ENCODE peak calls at places on chromosomes 12 and 14, in nine cellular contexts. J, C, I, W, U, S, R, V and A are unnamed samples.

GRCh38 chr12:5305861-5306545 is 125.9 kb upstream of the NTF3 start:
- DNase-seq in U (no peak), C (no peak), W (no peak), I (no peak), R (no peak), J (no peak), V (peak; percentile 56), S (no peak), A (no peak)

GRCh38 chr14:22549981-22550670 is 38.9 kb downstream of the DAD1 start:
- DNase-seq in I (no peak), S (no peak), J (no peak), U (no peak), V (no peak), W (no peak), R (peak; percentile 81), C (no peak), A (no peak)

GRCh38 chr12:109760930-109761630 is 47.5 kb downstream of the FAM222A start:
- DNase-seq in U (peak; percentile 65), S (peak; percentile 21), J (no peak), W (no peak), C (no peak), R (no peak), V (peak; percentile 26), I (no peak), A (no peak)

GRCh38 chr12:51326762-51327439 is 2.9 kb upstream of the BIN2 start:
- DNase-seq in U (no peak), C (no peak), R (peak; percentile 78), S (no peak), V (no peak), I (no peak), W (peak; percentile 46), J (peak; percentile 26), A (no peak)

GRCh38 chr14:24741871-24742270 is 107.9 kb upstream of the GZMB start:
- DNase-seq in V (no peak), R (peak; percentile 72), J (no peak), C (no peak), S (no peak), W (no peak), I (no peak), U (no peak), A (no peak)

GRCh38 chr12:130838284-130838950 is 633 bp downstream of the STX2 start:
- DNase-seq in U (no peak), J (peak; percentile 24), R (peak; percentile 15), C (peak; percentile 56), I (no peak), S (peak; percentile 58), W (peak; percentile 19), V (no peak), A (peak; percentile 71)

GRCh38 chr12:22625671-22626251 is 790 bp downstream of the ETNK1 start:
- DNase-seq in U (no peak), I (peak; percentile 14), R (peak; percentile 46), J (peak; percentile 16), C (peak; percentile 47), W (peak; percentile 46), V (peak; percentile 67), S (peak; percentile 67), A (no peak)

GRCh38 chr12:117162649-117163048 is 27.6 kb downstream of the FBXO21 start:
- DNase-seq in W (no peak), R (no peak), U (no peak), C (no peak), I (no peak), V (no peak), J (no peak), S (no peak), A (no peak)

GRCh38 chr14:103408491-103409155 is 23.4 kb downstream of the MARK3 start:
- DNase-seq in S (no peak), J (no peak), C (no peak), V (no peak), W (peak; percentile 75), R (peak; percentile 56), I (no peak), U (no peak), A (no peak)

GRCh38 chr12:6312529-6313325 is 2.2 kb downstream of the PLEKHG6 start:
- DNase-seq in R (no peak), J (no peak), I (no peak), U (no peak), W (no peak), S (peak; percentile 95), V (peak; percentile 86), C (no peak), A (peak; percentile 92)

GRCh38 chr12:131455581-131456110 is 255.2 kb upstream of the SFSWAP start:
- DNase-seq in C (no peak), U (no peak), V (no peak), R (no peak), I (no peak), J (no peak), S (no peak), W (no peak), A (no peak)

GRCh38 chr14:35331605-35332516 is 39.7 kb downstream of the PSMA6 start:
- DNase-seq in C (no peak), S (peak; percentile 72), I (no peak), W (peak; percentile 76), J (no peak), R (peak; percentile 69), V (peak; percentile 82), U (no peak), A (peak; percentile 88)

GRCh38 chr12:38547586-38547985 is 231.0 kb downstream of the ALG10B start:
- DNase-seq in C (no peak), J (no peak), V (no peak), W (no peak), S (no peak), R (no peak), U (no peak), I (no peak), A (no peak)

GRCh38 chr12:116361404-116362223 is 84.1 kb upstream of the MED13L start:
- DNase-seq in C (no peak), W (no peak), S (no peak), V (no peak), J (no peak), I (no peak), R (no peak), U (no peak), A (no peak)

GRCh38 chr14:75981426-75981825 is 369 bp downstream of the TGFB3 start:
- DNase-seq in J (no peak), R (peak; percentile 35), S (no peak), W (peak; percentile 44), I (no peak), V (peak; percentile 50), U (no peak), C (peak; percentile 32), A (peak; percentile 50)

GRCh38 chr12:63862187-63863107 is 17.9 kb downstream of the SRGAP1 start:
- DNase-seq in U (no peak), V (peak; percentile 83), R (peak; percentile 39), S (peak; percentile 69), C (no peak), W (peak; percentile 67), J (peak; percentile 37), I (no peak), A (peak; percentile 83)

GRCh38 chr14:73764406-73764805 is 50.2 kb upstream of the PNMA1 start:
- DNase-seq in I (no peak), V (no peak), U (no peak), S (no peak), R (no peak), C (no peak), W (no peak), J (no peak), A (no peak)

GRCh38 chr14:73761621-73762355 is 47.6 kb upstream of the PNMA1 start:
- DNase-seq in W (no peak), I (no peak), V (no peak), U (no peak), R (no peak), C (no peak), S (no peak), J (no peak), A (peak; percentile 68)

GRCh38 chr14:73764881-73765280 is 50.7 kb upstream of the PNMA1 start:
- DNase-seq in C (no peak), W (peak; percentile 80), J (peak; percentile 82), V (no peak), R (no peak), S (peak; percentile 76), U (no peak), I (peak; percentile 64), A (peak; percentile 81)

GRCh38 chr14:73762375-73762822 is 48.2 kb upstream of the PNMA1 start:
- DNase-seq in I (no peak), S (no peak), W (no peak), U (no peak), R (no peak), J (no peak), V (no peak), C (no peak), A (peak; percentile 69)

DNA sequence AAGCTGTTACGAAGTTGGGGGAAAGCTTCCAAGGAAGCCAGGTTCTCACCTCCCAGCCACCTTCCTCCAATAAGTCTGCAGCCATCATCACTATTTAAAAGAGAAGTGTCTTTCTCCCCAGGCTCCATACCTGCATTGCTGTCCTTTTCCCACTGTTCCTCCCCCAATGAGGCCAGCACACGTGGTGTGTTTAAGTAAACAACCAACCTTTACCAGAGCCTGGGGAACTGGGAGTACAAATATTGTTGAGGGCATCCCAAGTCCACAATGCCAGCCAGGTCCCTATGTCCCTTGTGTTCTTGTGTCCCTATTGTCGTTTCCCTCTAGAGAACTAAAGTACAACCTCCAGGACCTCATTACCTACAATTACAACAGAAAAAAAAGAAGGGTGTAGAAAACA is 49.2 kb upstream of the PNMA1 start:
- DNase-seq in J (no peak), R (no peak), U (no peak), W (no peak), I (no peak), C (no peak), S (peak; percentile 19), V (no peak), A (no peak)
- H3K4me1 ChIP-seq in J (peaks cover 41% of the 10 kb centered on the region), R (peaks cover 20% of the 10 kb centered on the region), U (peaks cover 82% of the 10 kb centered on the region), W (peaks cover 54% of the 10 kb centered on the region), I (peaks cover 93% of the 10 kb centered on the region), C (peaks cover 36% of the 10 kb centered on the region), S (peaks cover 37% of the 10 kb centered on the region), V (peaks cover 30% of the 10 kb centered on the region), A (peaks cover 70% of the 10 kb centered on the region)

DNA sequence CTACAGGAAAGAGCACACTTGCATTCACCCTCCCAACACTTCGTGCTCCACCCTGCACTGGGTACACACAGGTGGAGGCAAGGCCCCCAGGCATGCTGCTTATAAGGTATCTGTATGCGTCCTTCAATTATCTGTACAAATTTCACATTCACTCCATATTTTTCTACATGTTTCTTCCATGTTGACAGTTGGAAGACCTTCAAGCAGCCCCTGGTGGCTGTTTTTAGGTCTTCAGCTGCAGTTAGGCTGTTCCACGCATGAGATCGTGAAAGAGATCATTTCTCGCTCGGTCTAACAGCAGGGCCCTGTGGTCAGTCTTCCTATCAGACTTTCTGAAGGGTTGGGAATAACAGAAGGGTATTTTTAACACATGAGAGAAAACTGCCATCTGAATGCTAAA is 47.1 kb downstream of the PLXNC1 start:
- DNase-seq in U (no peak), C (no peak), R (no peak), V (no peak), W (no peak), I (no peak), J (no peak), S (no peak), A (no peak)
- TF ChIP-seq CTCF in U (no peak), C (no peak), R (peak; percentile 16), V (peak; percentile 33), W (no peak), I (no peak), J (no peak), S (no peak), A (no peak)

GRCh38 chr14:73241481-73242165 is 4.3 kb downstream of the PAPLN start:
- DNase-seq in C (no peak), I (no peak), W (no peak), R (no peak), S (peak; percentile 34), U (peak; percentile 74), V (no peak), J (no peak), A (no peak)
- H3K4me1 ChIP-seq in C (no peaks in the 10 kb centered on the region), I (peaks cover 47% of the 10 kb centered on the region), W (peaks cover 21% of the 10 kb centered on the region), R (peaks cover 11% of the 10 kb centered on the region), S (peaks cover 35% of the 10 kb centered on the region), U (peaks cover 68% of the 10 kb centered on the region), V (peaks cover 11% of the 10 kb centered on the region), J (peaks cover 23% of the 10 kb centered on the region), A (peaks cover 24% of the 10 kb centered on the region)

GRCh38 chr12:121600702-121601336 is 20.0 kb upstream of the KDM2B start:
- DNase-seq in J (no peak), S (peak; percentile 76), V (peak; percentile 97), I (no peak), U (no peak), W (no peak), C (no peak), R (no peak), A (peak; percentile 56)
- TF ChIP-seq CTCF in J (no peak), S (no peak), V (no peak), I (no peak), U (no peak), W (no peak), C (no peak), R (no peak), A (no peak)